ENCODE peak calls at places on chromosomes 6 and 20, in seven cellular contexts. K, A, D, P, M, C and Q are unnamed samples.

GRCh38 chr6:47633141-47633540 is 65.2 kb upstream of the ADGRF4 start:
- DNase-seq in K (peak), A (no peak), D (no peak), P (no peak), M (no peak), C (no peak), Q (peak)

GRCh38 chr6:117188627-117189201 is 76.6 kb upstream of the VGLL2 start:
- DNase-seq in K (no peak), A (no peak), D (no peak), P (no peak), M (no peak), C (no peak), Q (no peak)

GRCh38 chr6:150144294-150144868 is 1.5 kb downstream of the PPP1R14C start:
- DNase-seq in K (no peak), A (no peak), D (no peak), P (no peak), M (no peak), C (no peak), Q (no peak)

GRCh38 chr20:58553841-58554240 is 38.6 kb upstream of the APCDD1L start:
- DNase-seq in K (peak), A (peak), D (no peak), P (no peak), M (no peak), C (peak), Q (peak)

GRCh38 chr6:68919537-68919936 is 284.5 kb downstream of the ADGRB3 start:
- DNase-seq in K (no peak), A (no peak), D (no peak), P (no peak), M (no peak), C (no peak), Q (no peak)

GRCh38 chr6:84618046-84618752 is 146.2 kb downstream of the TBX18 start:
- DNase-seq in K (peak), A (no peak), D (peak), P (no peak), M (peak), C (peak), Q (peak)

GRCh38 chr20:32535316-32535952 is 49.7 kb downstream of the NOL4L start:
- DNase-seq in K (no peak), A (no peak), D (no peak), P (no peak), M (no peak), C (no peak), Q (no peak)

GRCh38 chr20:52172392-52173047 is 19.1 kb downstream of the ZFP64 start:
- DNase-seq in K (no peak), A (no peak), D (no peak), P (no peak), M (no peak), C (no peak), Q (no peak)

GRCh38 chr20:35307666-35308653 is 15.7 kb upstream of the FAM83C start:
- DNase-seq in K (peak), A (no peak), D (peak), P (no peak), M (no peak), C (peak), Q (peak)

GRCh38 chr20:57405236-57406016 is 14.2 kb downstream of the RBM38 start:
- DNase-seq in K (no peak), A (no peak), D (no peak), P (no peak), M (no peak), C (no peak), Q (no peak)

GRCh38 chr6:12363651-12364381 is 73.7 kb downstream of the EDN1 start:
- DNase-seq in K (no peak), A (no peak), D (no peak), P (peak), M (no peak), C (no peak), Q (no peak)

GRCh38 chr6:46184114-46184513 is 13.3 kb upstream of the ENPP5 start:
- DNase-seq in K (peak), A (no peak), D (peak), P (no peak), M (peak), C (peak), Q (peak)

GRCh38 chr6:117078624-117079023 is 186.7 kb upstream of the VGLL2 start:
- DNase-seq in K (no peak), A (no peak), D (no peak), P (no peak), M (no peak), C (no peak), Q (no peak)

GRCh38 chr20:13936781-13937576 is 53.4 kb downstream of the SEL1L2 start:
- DNase-seq in K (no peak), A (no peak), D (no peak), P (no peak), M (no peak), C (no peak), Q (no peak)

GRCh38 chr6:151284012-151284411 is 44.2 kb downstream of the AKAP12 start:
- DNase-seq in K (no peak), A (no peak), D (no peak), P (no peak), M (no peak), C (no peak), Q (no peak)

GRCh38 chr6:1105833-1106400 is 206.0 kb upstream of the FOXQ1 start:
- DNase-seq in K (peak), A (no peak), D (no peak), P (no peak), M (no peak), C (no peak), Q (no peak)

GRCh38 chr20:19463597-19463996 is 251.2 kb downstream of the SLC24A3 start:
- DNase-seq in K (no peak), A (no peak), D (no peak), P (no peak), M (no peak), C (no peak), Q (no peak)

GRCh38 chr20:45629496-45630100 is at the start of gene WFDC10A:
- DNase-seq in K (peak), A (peak), D (peak), P (peak), M (no peak), C (peak), Q (peak)

GRCh38 chr6:42131531-42131930 is 10.9 kb downstream of the C6orf132 start:
- DNase-seq in K (peak), A (no peak), D (peak), P (no peak), M (peak), C (peak), Q (peak)

GRCh38 chr6:119148102-119148824 is 69.8 kb upstream of the FAM184A start:
- DNase-seq in K (peak), A (no peak), D (peak), P (no peak), M (peak), C (peak), Q (peak)

GRCh38 chr6:160005861-160006540 is 37.1 kb downstream of the IGF2R start:
- DNase-seq in K (peak), A (peak), D (no peak), P (no peak), M (no peak), C (peak), Q (no peak)

GRCh38 chr20:14729390-14729789 is 392.0 kb upstream of the FLRT3 start:
- DNase-seq in K (no peak), A (no peak), D (no peak), P (no peak), M (no peak), C (no peak), Q (no peak)

GRCh38 chr6:112362027-112362795 is 15.1 kb downstream of the RFPL4B start:
- DNase-seq in K (no peak), A (no peak), D (no peak), P (no peak), M (no peak), C (no peak), Q (no peak)

GRCh38 chr6:119349041-119349340 is 570 bp downstream of the MAN1A1 start:
- DNase-seq in K (peak), A (no peak), D (no peak), P (no peak), M (no peak), C (no peak), Q (no peak)

GRCh38 chr6:154447929-154448328 is 62.6 kb downstream of the CNKSR3 start:
- DNase-seq in K (no peak), A (no peak), D (no peak), P (no peak), M (no peak), C (peak), Q (peak)

GRCh38 chr6:49979584-49979983 is 10.2 kb upstream of the DEFB113 start:
- DNase-seq in K (no peak), A (no peak), D (no peak), P (no peak), M (no peak), C (no peak), Q (peak)